ENCODE peak calls at places on chromosome 2, in five cellular contexts. O is fibroblast of the aortic adventitia, Y is AG09309, J is Peyer's patch, H is HCT116. Z is an unnamed sample.
A peak's percentile ranks its signal among the peaks of the same experiment; 100 is the strongest.

GRCh38 chr2:40118622-40119021 is 333.3 kb downstream of the SLC8A1 start:
- DNase-seq in O (no peak), J (no peak), Y (no peak), H (no peak), Z (no peak)

GRCh38 chr2:232838406-232838874 is 31.6 kb upstream of the SNORC start:
- DNase-seq in Y (no peak), O (no peak), J (no peak), H (no peak), Z (peak; percentile 90)

GRCh38 chr2:212327171-212327809 is 211.3 kb downstream of the ERBB4 start:
- DNase-seq in O (no peak), Y (no peak), J (no peak), H (no peak), Z (no peak)

GRCh38 chr2:183541766-183542165 is 417.5 kb downstream of the NUP35 start:
- DNase-seq in H (no peak), O (no peak), Y (no peak), J (peak; percentile 74), Z (no peak)

GRCh38 chr2:68736086-68736485 is 1.5 kb downstream of the ARHGAP25 start:
- DNase-seq in O (no peak), Y (no peak), J (no peak), H (no peak), Z (no peak)

GRCh38 chr2:110717734-110718133 is 14.6 kb upstream of the ACOXL start:
- DNase-seq in O (peak; percentile 48), J (no peak), Y (no peak), H (no peak), Z (no peak)

GRCh38 chr2:73203055-73203681 is 794 bp downstream of the NOTO start:
- DNase-seq in O (no peak), J (no peak), Y (no peak), H (no peak), Z (no peak)

GRCh38 chr2:169225906-169226305 is 136.4 kb downstream of the LRP2 start:
- DNase-seq in Y (no peak), H (no peak), J (no peak), O (no peak), Z (no peak)

GRCh38 chr2:19244460-19245363 is 113.7 kb downstream of the OSR1 start:
- DNase-seq in H (no peak), Y (no peak), O (no peak), J (no peak), Z (no peak)

GRCh38 chr2:105315314-105315713 is 14.2 kb downstream of the TGFBRAP1 start:
- DNase-seq in O (no peak), H (no peak), Y (no peak), J (no peak), Z (no peak)

GRCh38 chr2:50345691-50346090 is 686.2 kb downstream of the NRXN1 start:
- DNase-seq in H (no peak), O (no peak), Y (no peak), J (no peak), Z (no peak)

GRCh38 chr2:108627911-108628567 is 91.2 kb upstream of the RANBP2 start:
- DNase-seq in H (no peak), J (no peak), O (no peak), Y (no peak), Z (no peak)

GRCh38 chr2:108625828-108626195 is 91.5 kb downstream of the LIMS1 start:
- DNase-seq in Y (no peak), J (no peak), O (no peak), H (no peak), Z (no peak)

GRCh38 chr2:108626993-108627392 is 92.3 kb upstream of the RANBP2 start:
- DNase-seq in J (no peak), H (no peak), O (no peak), Y (no peak), Z (no peak)

GRCh38 chr2:108623616-108624015 is 89.3 kb downstream of the LIMS1 start:
- DNase-seq in Y (no peak), O (peak; percentile 77), J (no peak), H (no peak), Z (no peak)

GRCh38 chr2:108625186-108625827 is 91.0 kb downstream of the LIMS1 start:
- DNase-seq in H (no peak), J (no peak), Y (no peak), O (no peak), Z (peak; percentile 53)
- H3K4me3 ChIP-seq in H (no peak overlapping the region), J (no peak overlapping the region), Y (no peak overlapping the region), O (no peak overlapping the region), Z (no peak overlapping the region)

GRCh38 chr2:54279385-54279784 is 23.4 kb upstream of the TSPYL6 start:
- DNase-seq in J (no peak), O (no peak), Y (no peak), H (no peak), Z (no peak)
- TF ChIP-seq CTCF in J (no peak), O (peak; percentile 43), Y (peak; percentile 30), H (peak; percentile 38), Z (no peak)

GRCh38 chr2:129758461-129759185 is 220.8 kb upstream of the RAB6C start:
- DNase-seq in J (no peak), O (peak; percentile 2), Y (no peak), H (no peak), Z (peak; percentile 10)
- H3K4me3 ChIP-seq in J (no peak overlapping the region), O (peak overlapping the region; percentile 50), Y (no peak overlapping the region), H (no peak overlapping the region), Z (no peak overlapping the region)

DNA sequence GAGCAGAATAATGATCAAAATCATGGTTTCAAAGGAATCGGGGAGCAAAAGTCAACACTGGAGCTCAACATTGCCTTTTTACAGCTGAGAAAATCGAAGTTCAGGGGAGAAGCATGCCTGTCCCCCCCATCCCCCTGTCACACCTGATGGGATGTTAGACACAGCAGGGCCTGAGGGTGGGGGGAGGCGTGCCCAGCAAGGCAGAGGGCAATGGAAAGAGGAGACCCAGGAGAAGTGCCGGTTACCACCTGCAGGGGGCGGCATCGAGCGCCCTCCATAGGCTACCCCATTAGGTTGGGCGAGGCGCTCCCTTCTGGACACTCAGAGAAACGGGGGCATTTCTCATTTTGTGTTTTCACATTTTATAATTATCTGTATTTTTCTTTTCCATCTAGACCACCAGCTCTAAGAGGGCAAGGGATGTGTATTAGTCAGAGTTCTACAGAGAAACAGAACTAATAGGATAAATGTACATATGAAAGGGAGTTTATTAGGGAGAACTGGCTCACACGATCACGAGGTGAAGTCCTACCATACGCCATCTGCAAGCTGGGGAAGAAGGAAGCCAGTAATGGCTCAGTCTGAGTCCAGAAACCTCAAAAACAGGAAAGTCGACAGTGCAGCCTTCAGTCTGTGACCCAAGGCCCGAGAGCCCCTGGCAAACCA is 271.3 kb downstream of the LRATD1 start:
- DNase-seq in Y (no peak), H (peak; percentile 39), J (peak; percentile 67), O (no peak), Z (peak; percentile 77)
- TF ChIP-seq CTCF in Y (peak; percentile 26), H (peak; percentile 96), J (peak; percentile 69), O (peak; percentile 34), Z (peak; percentile 99)

GRCh38 chr2:61361068-61361467 is 109.8 kb downstream of the USP34 start:
- DNase-seq in H (no peak), O (no peak), Y (no peak), J (no peak), Z (no peak)

GRCh38 chr2:61363580-61363979 is 107.3 kb downstream of the USP34 start:
- DNase-seq in J (no peak), H (no peak), O (no peak), Y (no peak), Z (no peak)

GRCh38 chr2:61367177-61367576 is 103.7 kb downstream of the USP34 start:
- DNase-seq in O (no peak), Y (no peak), H (no peak), J (no peak), Z (no peak)

GRCh38 chr2:61359058-61359457 is 111.8 kb downstream of the USP34 start:
- DNase-seq in H (no peak), O (no peak), J (no peak), Y (no peak), Z (no peak)

GRCh38 chr2:61362873-61363272 is 108.0 kb downstream of the USP34 start:
- DNase-seq in H (no peak), O (no peak), J (no peak), Y (no peak), Z (no peak)
- H3K4me3 ChIP-seq in H (no peak overlapping the region), O (no peak overlapping the region), J (no peak overlapping the region), Y (no peak overlapping the region), Z (no peak overlapping the region)

DNA sequence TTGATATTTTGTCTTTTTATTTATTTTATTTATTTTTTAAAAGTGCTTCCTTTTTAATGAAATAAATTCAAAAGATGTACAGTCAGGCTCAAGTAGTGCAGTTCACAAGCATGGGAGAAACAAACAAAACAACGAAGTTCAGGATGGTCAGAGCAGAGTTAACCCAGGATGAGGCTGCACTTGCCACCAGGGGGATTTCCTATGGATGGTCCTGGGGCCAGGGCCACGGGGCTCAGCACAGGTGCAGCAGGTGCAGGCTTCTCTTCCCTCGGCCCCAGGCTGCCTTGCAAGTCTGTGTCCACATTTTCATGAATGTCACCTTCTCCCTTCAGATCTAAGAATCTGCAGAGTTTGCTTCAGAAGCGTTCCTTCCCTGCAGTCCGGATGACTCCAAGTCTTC is 76.5 kb downstream of the CDCA7 start:
- DNase-seq in Y (no peak), H (no peak), J (no peak), O (no peak), Z (no peak)
- TF ChIP-seq CTCF in Y (no peak), H (peak; percentile 30), J (no peak), O (no peak), Z (no peak)

GRCh38 chr2:197675711-197676188 is 363 bp upstream of the RFTN2 start:
- DNase-seq in J (no peak), H (no peak), Y (peak; percentile 40), O (peak; percentile 67), Z (no peak)
- H3K4me3 ChIP-seq in J (no peak overlapping the region), H (no peak overlapping the region), Y (peak overlapping the region; percentile 47), O (peak overlapping the region; percentile 53), Z (no peak overlapping the region)

GRCh38 chr2:218229239-218229638 is 12.2 kb downstream of the ARPC2 start:
- DNase-seq in J (no peak), Y (peak; percentile 61), H (no peak), O (peak; percentile 82), Z (peak; percentile 94)
- TF ChIP-seq CTCF in J (no peak), Y (no peak), H (no peak), O (no peak), Z (no peak)

GRCh38 chr2:235694721-235695601 is 201.1 kb downstream of the AGAP1 start:
- DNase-seq in O (no peak), H (no peak), J (no peak), Y (no peak), Z (no peak)
- H3K4me3 ChIP-seq in O (no peak overlapping the region), H (no peak overlapping the region), J (no peak overlapping the region), Y (no peak overlapping the region), Z (no peak overlapping the region)